ENCODE peak calls at places on chromosomes 11 and 22, in ten cellular contexts. D is AG04450; G is CD4-positive, CD25-positive, alpha-beta regulatory T cell; R is dorsolateral prefrontal cortex; M is prostate gland; J is fibroblast of lung; P is GM12865; T is transverse colon; B is ovary; A is tibial artery. F is an unnamed sample.

GRCh38 chr22:49827307-49827852 is 293 bp downstream of the BRD1 start:
- DNase-seq in A (no peak), R (no peak), J (no peak), T (no peak), M (no peak), D (no peak), G (no peak), P (no peak), B (no peak), F (peak; percentile 27)

GRCh38 chr11:17389205-17389956 is 922 bp upstream of the KCNJ11 start:
- DNase-seq in J (peak; percentile 19), B (peak; percentile 60), M (peak; percentile 71), T (peak; percentile 79), G (peak; percentile 74), A (peak; percentile 82), D (no peak), P (peak; percentile 71), R (peak; percentile 60), F (peak; percentile 16)

GRCh38 chr22:45235101-45235777 is 5.5 kb downstream of the KIAA0930 start:
- DNase-seq in R (no peak), D (no peak), J (no peak), G (peak; percentile 49), A (no peak), B (no peak), P (peak; percentile 95), T (peak; percentile 74), M (no peak), F (no peak)

GRCh38 chr11:62542750-62543567 is 3.6 kb downstream of the AHNAK start:
- DNase-seq in T (peak; percentile 87), B (peak; percentile 75), A (peak; percentile 90), P (peak; percentile 88), D (no peak), M (peak; percentile 64), G (peak; percentile 78), J (peak; percentile 81), R (no peak), F (peak; percentile 82)

GRCh38 chr22:41481925-41482318 is 13.0 kb downstream of the ACO2 start:
- DNase-seq in G (no peak), J (no peak), A (no peak), P (no peak), T (no peak), D (no peak), M (no peak), R (no peak), B (no peak), F (no peak)

GRCh38 chr11:19777342-19778102 is 64.9 kb downstream of the NAV2 start:
- DNase-seq in G (peak; percentile 1), P (peak; percentile 83), T (no peak), D (peak; percentile 27), B (no peak), R (no peak), M (no peak), A (no peak), J (peak; percentile 42), F (peak; percentile 42)

GRCh38 chr22:21811982-21812381 is 55.5 kb downstream of the MAPK1 start:
- DNase-seq in A (no peak), M (no peak), B (no peak), P (no peak), T (no peak), D (no peak), G (no peak), R (no peak), J (no peak), F (no peak)

GRCh38 chr11:67384851-67385366 is 6.9 kb upstream of the RAD9A start:
- DNase-seq in T (no peak), R (no peak), J (peak; percentile 43), G (no peak), B (peak; percentile 6), D (no peak), M (no peak), A (no peak), P (no peak), F (no peak)

GRCh38 chr22:32130464-32130863 is 28.6 kb downstream of the C22orf42 start:
- DNase-seq in T (no peak), M (no peak), P (no peak), B (no peak), G (no peak), D (no peak), R (no peak), J (no peak), A (no peak), F (no peak)

GRCh38 chr22:44901301-44901700 is 108.5 kb downstream of the PHF21B start:
- DNase-seq in P (no peak), M (no peak), T (no peak), B (no peak), D (no peak), A (no peak), J (peak; percentile 21), R (no peak), G (peak; percentile 2), F (peak; percentile 19)

GRCh38 chr11:12889243-12889642 is 119.9 kb upstream of the RASSF10 start:
- DNase-seq in M (no peak), R (no peak), A (peak; percentile 89), D (no peak), J (peak; percentile 67), G (no peak), P (no peak), B (peak; percentile 57), T (no peak), F (peak; percentile 88)

GRCh38 chr22:17237031-17237668 is 17.9 kb upstream of the ADA2 start:
- DNase-seq in B (no peak), M (no peak), J (no peak), D (no peak), R (no peak), T (no peak), A (no peak), P (peak; percentile 80), G (peak; percentile 86), F (no peak)

GRCh38 chr11:61950035-61950547 is at the start of gene BEST1:
- DNase-seq in B (no peak), G (no peak), T (no peak), M (no peak), D (no peak), J (no peak), A (no peak), P (no peak), R (peak; percentile 79), F (no peak)

GRCh38 chr11:126669416-126669815 is 313.9 kb downstream of the ST3GAL4 start:
- DNase-seq in M (no peak), D (peak; percentile 21), T (no peak), R (no peak), P (no peak), A (no peak), B (no peak), J (no peak), G (no peak), F (no peak)

GRCh38 chr11:80727315-80727714 is 1286.5 kb upstream of the TENM4 start:
- DNase-seq in P (peak; percentile 61), J (peak; percentile 45), G (no peak), D (no peak), R (peak; percentile 47), A (no peak), M (no peak), T (no peak), B (no peak), F (peak; percentile 4)

GRCh38 chr22:48204296-48204695 is 1441.8 kb downstream of the TBC1D22A start:
- DNase-seq in M (no peak), R (no peak), D (no peak), A (no peak), P (no peak), G (no peak), B (no peak), J (no peak), T (no peak), F (no peak)

GRCh38 chr11:2547806-2548205 is 103.0 kb downstream of the KCNQ1 start:
- DNase-seq in T (peak; percentile 5), A (peak; percentile 44), D (no peak), J (no peak), M (no peak), B (no peak), R (peak; percentile 27), P (no peak), G (no peak), F (no peak)

DNA sequence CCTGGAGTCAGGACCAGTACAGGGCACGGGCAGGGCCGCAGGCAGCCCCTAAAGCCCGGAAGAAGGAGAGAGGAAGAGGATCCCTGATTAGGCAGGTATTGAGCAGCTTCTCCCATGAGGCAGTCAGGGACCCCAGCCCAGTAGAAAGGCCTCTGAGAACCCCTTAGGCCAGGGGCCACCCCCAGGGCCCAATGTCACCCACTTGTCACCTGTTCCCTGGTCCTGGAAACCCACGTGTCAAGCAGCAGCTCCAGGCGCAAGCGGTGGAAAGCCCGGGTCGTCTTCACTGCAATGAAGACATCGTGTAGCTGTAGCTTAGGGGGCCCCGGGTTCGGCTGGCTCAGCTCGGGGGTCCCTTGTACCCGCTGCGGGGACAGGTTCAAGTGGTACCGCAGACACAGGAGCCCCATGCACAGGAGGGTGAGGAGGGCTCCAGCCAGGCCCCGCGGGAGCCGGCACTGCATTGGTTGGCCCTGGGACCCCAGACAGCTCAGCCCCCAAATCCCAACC is 415 bp downstream of the MFNG start:
- DNase-seq in B (no peak), D (no peak), J (no peak), R (no peak), G (peak; percentile 41), M (no peak), T (no peak), A (no peak), P (peak; percentile 41), F (no peak)
- H3K4me3 ChIP-seq in B (peak overlapping the region; percentile 10), D (no peak overlapping the region), J (no peak overlapping the region), R (peak overlapping the region; percentile 37), G (peak overlapping the region; percentile 81), M (peak overlapping the region; percentile 19), T (peak overlapping the region; percentile 34), A (peak overlapping the region; percentile 41), P (peak overlapping the region; percentile 78), F (no peak overlapping the region)

GRCh38 chr11:394858-395655 is 1.0 kb downstream of the PKP3 start:
- DNase-seq in G (no peak), T (no peak), B (no peak), J (no peak), D (no peak), P (no peak), A (no peak), R (no peak), M (no peak), F (no peak)
- H3K4me3 ChIP-seq in G (no peak overlapping the region), T (peak overlapping the region; percentile 53), B (no peak overlapping the region), J (no peak overlapping the region), D (no peak overlapping the region), P (no peak overlapping the region), A (no peak overlapping the region), R (no peak overlapping the region), M (peak overlapping the region; percentile 55), F (no peak overlapping the region)

GRCh38 chr11:64642876-64643257 is 51.8 kb downstream of the SLC22A12 start:
- DNase-seq in T (no peak), B (no peak), A (no peak), G (no peak), M (no peak), D (no peak), R (no peak), J (no peak), P (no peak), F (no peak)
- H3K4me3 ChIP-seq in T (peak overlapping the region; percentile 35), B (peak overlapping the region; percentile 69), A (peak overlapping the region; percentile 18), G (no peak overlapping the region), M (peak overlapping the region; percentile 24), D (no peak overlapping the region), R (peak overlapping the region; percentile 58), J (no peak overlapping the region), P (no peak overlapping the region), F (no peak overlapping the region)

GRCh38 chr11:45147871-45148270 is 1.4 kb downstream of the PRDM11 start:
- DNase-seq in A (peak; percentile 55), J (no peak), D (no peak), G (no peak), P (no peak), B (no peak), M (peak; percentile 4), T (no peak), R (no peak), F (no peak)
- H3K4me3 ChIP-seq in A (peak overlapping the region; percentile 74), J (peak overlapping the region; percentile 77), D (peak overlapping the region; percentile 77), G (peak overlapping the region; percentile 81), P (peak overlapping the region; percentile 84), B (peak overlapping the region; percentile 74), M (peak overlapping the region; percentile 70), T (peak overlapping the region; percentile 52), R (peak overlapping the region; percentile 65), F (peak overlapping the region; percentile 76)